ENCODE peak calls at places on chromosomes 16 and 17, in five cellular contexts. T is mammary epithelial cell, G is DND-41, P is mesendoderm, Q is Karpas-422. W is an unnamed sample. For H3K36me3, the result is how much of the 10 kb centered on the place peaks cover.

GRCh38 chr17:80725532-80725931 is 180.9 kb downstream of the RPTOR start:
- DNase-seq in Q (no peak), T (no peak), P (no peak), G (no peak), W (no peak)

GRCh38 chr17:57916925-57917858 is 38.0 kb downstream of the CUEDC1 start:
- DNase-seq in G (no peak), P (peak), Q (no peak), T (no peak), W (peak)

GRCh38 chr16:17404903-17405691 is 65.7 kb downstream of the XYLT1 start:
- DNase-seq in G (no peak), T (peak), Q (no peak), P (no peak), W (no peak)

GRCh38 chr16:31214705-31215286 is 877 bp downstream of the TRIM72 start:
- DNase-seq in Q (no peak), G (no peak), T (no peak), P (no peak), W (no peak)

GRCh38 chr16:50599494-50599893 is 51.3 kb downstream of the NKD1 start:
- DNase-seq in P (no peak), Q (no peak), T (peak), G (no peak), W (no peak)

GRCh38 chr16:80356365-80356764 is 184.4 kb upstream of the DYNLRB2 start:
- DNase-seq in Q (no peak), T (no peak), P (no peak), G (no peak), W (no peak)

GRCh38 chr17:47622179-47622549 is 27.6 kb upstream of the KPNB1 start:
- DNase-seq in P (no peak), G (no peak), T (no peak), Q (no peak), W (no peak)

GRCh38 chr16:56684256-56684925 is 2.1 kb downstream of the MT1X start:
- DNase-seq in G (no peak), Q (no peak), T (no peak), P (no peak), W (no peak)

GRCh38 chr16:10729649-10730048 is 14.0 kb upstream of the NUBP1 start:
- DNase-seq in G (no peak), Q (no peak), P (peak), T (peak), W (peak)

GRCh38 chr16:69112285-69113129 is 7.1 kb downstream of the HAS3 start:
- DNase-seq in G (peak), P (peak), T (no peak), Q (peak), W (no peak)

GRCh38 chr16:85421338-85422123 is 191.6 kb upstream of the GSE1 start:
- DNase-seq in T (no peak), Q (no peak), P (no peak), G (peak), W (no peak)

GRCh38 chr17:50934161-50934560 is 68.0 kb upstream of the TOB1 start:
- DNase-seq in T (no peak), G (no peak), Q (no peak), P (no peak), W (no peak)

GRCh38 chr16:53952215-53953208 is 248.6 kb downstream of the FTO start:
- DNase-seq in T (no peak), P (no peak), G (peak), Q (peak), W (no peak)

GRCh38 chr16:52861614-52862022 is 191.1 kb downstream of the CHD9NB start:
- DNase-seq in Q (no peak), P (peak), G (no peak), T (peak), W (peak)

GRCh38 chr16:29232811-29233704 is 173.5 kb downstream of the NPIPB11 start:
- DNase-seq in T (no peak), G (no peak), P (no peak), Q (no peak), W (no peak)

GRCh38 chr17:17840751-17841591 is 4.2 kb upstream of the SREBF1 start:
- DNase-seq in P (peak), Q (peak), T (peak), G (no peak), W (no peak)

GRCh38 chr17:15479697-15480096 is 12.3 kb upstream of the CDRT4 start:
- DNase-seq in Q (no peak), P (no peak), T (no peak), G (no peak), W (peak)

GRCh38 chr17:67696347-67696746 is 21.4 kb upstream of the NOL11 start:
- DNase-seq in Q (no peak), T (no peak), P (no peak), G (no peak), W (no peak)

GRCh38 chr17:49968380-49969133 is 433 bp upstream of the DLX4 start:
- DNase-seq in G (no peak), Q (no peak), P (peak), T (peak), W (peak)

GRCh38 chr17:57866723-57867122 is 16.9 kb upstream of the MRPS23 start:
- DNase-seq in Q (no peak), T (no peak), P (no peak), G (no peak), W (no peak)

GRCh38 chr16:15765880-15766279 is 90.9 kb downstream of the MYH11 start:
- DNase-seq in G (peak), Q (peak), P (peak), T (peak), W (peak)

GRCh38 chr16:89063768-89064320 is 29.8 kb upstream of the ACSF3 start:
- DNase-seq in P (no peak), T (no peak), G (no peak), Q (no peak), W (no peak)

GRCh38 chr17:35044181-35044580 is 19.3 kb downstream of the RFFL start:
- DNase-seq in P (no peak), T (no peak), Q (no peak), G (no peak), W (no peak)

GRCh38 chr17:66915204-66915611 is 49.3 kb upstream of the CACNG4 start:
- DNase-seq in Q (no peak), G (no peak), P (no peak), T (peak), W (peak)

GRCh38 chr17:422196-422930 is 69.8 kb upstream of the RPH3AL start:
- DNase-seq in G (no peak), Q (no peak), T (no peak), P (peak), W (no peak)

GRCh38 chr17:67285360-67285759 is 40.4 kb upstream of the HELZ start:
- DNase-seq in G (no peak), T (peak), Q (no peak), P (peak), W (no peak)

GRCh38 chr16:18803569-18804462 is 2.5 kb upstream of the ARL6IP1 start:
- DNase-seq in Q (no peak), P (no peak), G (no peak), T (no peak), W (no peak)

GRCh38 chr16:75546293-75546692 is 9.8 kb downstream of the TMEM231 start:
- DNase-seq in P (no peak), Q (no peak), G (no peak), T (no peak), W (no peak)

GRCh38 chr16:27492588-27492979 is 57.1 kb downstream of the GTF3C1 start:
- DNase-seq in P (peak), Q (no peak), T (no peak), G (no peak), W (no peak)

GRCh38 chr16:61306204-61306603 is 730.0 kb downstream of the CDH8 start:
- DNase-seq in P (no peak), T (no peak), Q (no peak), G (no peak), W (no peak)

GRCh38 chr16:56950881-56951771 is 10.6 kb upstream of the CETP start:
- DNase-seq in G (peak), T (peak), P (peak), Q (peak), W (no peak)

DNA sequence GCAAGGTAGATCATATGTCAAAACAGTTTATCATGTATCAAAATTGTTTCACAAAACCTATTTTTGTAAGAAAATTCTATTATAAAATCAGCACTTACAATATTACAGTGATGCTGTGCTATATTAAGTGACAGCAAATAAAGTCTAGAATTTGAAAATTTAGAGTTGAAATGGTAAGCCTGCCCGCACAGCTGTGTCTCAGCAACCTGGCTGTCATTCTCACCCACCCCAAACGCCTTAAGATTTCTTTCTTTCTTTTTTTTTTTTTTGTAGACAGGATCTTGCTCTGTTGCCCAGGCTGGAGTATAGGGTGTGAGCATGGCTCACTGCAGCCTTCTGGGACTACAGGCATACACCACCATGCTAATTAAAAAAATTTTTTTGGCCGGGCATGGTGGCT is 26.8 kb downstream of the CDK5R1 start:
- DNase-seq in G (no peak), T (no peak), P (no peak), Q (no peak), W (no peak)
- H3K9ac ChIP-seq in G (no peak), T (no peak), P (no peak), Q (no peak), W (no peak)

DNA sequence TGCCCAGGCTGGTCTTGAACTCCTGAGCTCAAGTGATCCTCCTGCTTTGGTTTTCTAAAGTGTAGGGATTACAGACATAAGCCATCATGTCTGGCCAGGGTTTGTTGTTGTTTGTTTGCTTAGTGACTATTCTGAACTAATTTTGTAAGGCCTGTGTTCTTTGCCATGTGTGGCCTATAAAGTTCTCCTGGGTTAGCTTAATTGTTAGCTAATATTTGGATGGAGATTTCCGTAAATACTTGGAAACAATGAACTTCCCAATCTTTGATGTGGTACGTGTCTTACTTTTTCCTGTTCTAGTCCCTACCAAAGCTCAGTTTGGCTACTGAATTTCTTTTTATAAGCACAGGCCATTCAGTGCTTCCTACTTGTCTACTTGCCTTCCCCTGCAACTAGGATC is 24.9 kb downstream of the DUS2 start:
- DNase-seq in P (no peak), Q (no peak), T (no peak), G (no peak), W (no peak)
- H3K36me3 ChIP-seq in P (under half), Q (under half), T (under half), G (under half), W (under half)

DNA sequence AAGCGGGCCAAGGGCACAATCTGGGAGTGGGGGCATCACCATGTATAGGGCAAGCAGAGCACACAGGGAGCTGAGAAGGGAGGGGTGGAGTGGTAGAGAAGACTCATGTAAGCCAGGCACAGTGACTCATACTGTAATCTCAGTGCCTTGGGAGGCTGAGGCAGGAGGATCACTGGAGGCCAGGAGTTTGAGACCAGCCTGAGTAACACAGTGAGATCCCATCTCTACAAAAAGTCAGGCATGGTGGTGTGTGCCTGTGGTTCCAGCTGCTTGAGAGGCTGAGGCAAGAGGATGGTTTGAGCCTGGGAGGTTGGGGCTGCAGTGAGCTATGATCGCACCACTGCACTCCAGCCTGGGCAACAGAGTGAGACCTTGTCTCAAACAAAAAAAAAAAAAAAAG is 40.8 kb downstream of the ARHGAP27 start:
- DNase-seq in P (no peak), G (no peak), T (no peak), Q (no peak), W (no peak)
- H3K9ac ChIP-seq in P (no peak), G (no peak), T (no peak), Q (no peak), W (no peak)

GRCh38 chr17:4974064-4974670 is 6.5 kb upstream of the SPAG7 start:
- DNase-seq in Q (no peak), G (no peak), T (no peak), P (no peak), W (no peak)

GRCh38 chr17:4972752-4973151 is 5.1 kb upstream of the SPAG7 start:
- DNase-seq in T (no peak), P (no peak), G (no peak), Q (no peak), W (no peak)

GRCh38 chr17:4971826-4972225 is 4.2 kb upstream of the SPAG7 start:
- DNase-seq in G (no peak), T (no peak), P (no peak), Q (no peak), W (no peak)

GRCh38 chr17:4973431-4973830 is 5.8 kb upstream of the SPAG7 start:
- DNase-seq in T (no peak), Q (no peak), P (no peak), G (no peak), W (no peak)

DNA sequence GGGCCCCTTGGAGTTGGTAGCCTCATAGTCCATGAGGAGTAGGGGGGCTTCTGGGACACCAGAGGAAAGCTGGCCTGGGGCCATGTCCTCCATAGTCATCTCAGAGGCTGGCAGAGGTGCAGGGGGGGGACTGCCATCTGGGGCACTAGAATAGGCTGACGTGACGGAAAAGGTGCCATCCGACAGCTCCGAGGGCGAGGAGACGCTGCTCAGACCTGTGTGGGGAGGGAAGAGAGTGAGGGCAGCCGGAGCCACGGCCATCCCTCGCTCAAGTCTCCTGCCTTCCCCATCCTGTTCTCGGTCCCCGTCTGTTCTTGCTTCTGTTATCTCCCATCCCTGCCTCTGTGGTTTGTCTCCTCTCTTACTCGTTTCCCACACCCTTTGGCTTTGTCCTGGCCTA is 4.7 kb upstream of the SPAG7 start:
- DNase-seq in P (no peak), Q (no peak), T (no peak), G (no peak), W (no peak)
- H3K36me3 ChIP-seq in P (under half), Q (under half), T (under half), G (half or more), W (under half)

GRCh38 chr16:81652798-81653505 is 126.1 kb upstream of the PLCG2 start:
- DNase-seq in P (no peak), G (no peak), Q (no peak), T (no peak), W (no peak)
- H3K9ac ChIP-seq in P (no peak), G (no peak), Q (no peak), T (no peak), W (no peak)

GRCh38 chr16:11836653-11837244 is 14.6 kb downstream of the RSL1D1 start:
- DNase-seq in T (no peak), Q (no peak), G (no peak), P (peak), W (no peak)
- H3K36me3 ChIP-seq in T (under half), Q (half or more), G (half or more), P (under half), W (half or more)

DNA sequence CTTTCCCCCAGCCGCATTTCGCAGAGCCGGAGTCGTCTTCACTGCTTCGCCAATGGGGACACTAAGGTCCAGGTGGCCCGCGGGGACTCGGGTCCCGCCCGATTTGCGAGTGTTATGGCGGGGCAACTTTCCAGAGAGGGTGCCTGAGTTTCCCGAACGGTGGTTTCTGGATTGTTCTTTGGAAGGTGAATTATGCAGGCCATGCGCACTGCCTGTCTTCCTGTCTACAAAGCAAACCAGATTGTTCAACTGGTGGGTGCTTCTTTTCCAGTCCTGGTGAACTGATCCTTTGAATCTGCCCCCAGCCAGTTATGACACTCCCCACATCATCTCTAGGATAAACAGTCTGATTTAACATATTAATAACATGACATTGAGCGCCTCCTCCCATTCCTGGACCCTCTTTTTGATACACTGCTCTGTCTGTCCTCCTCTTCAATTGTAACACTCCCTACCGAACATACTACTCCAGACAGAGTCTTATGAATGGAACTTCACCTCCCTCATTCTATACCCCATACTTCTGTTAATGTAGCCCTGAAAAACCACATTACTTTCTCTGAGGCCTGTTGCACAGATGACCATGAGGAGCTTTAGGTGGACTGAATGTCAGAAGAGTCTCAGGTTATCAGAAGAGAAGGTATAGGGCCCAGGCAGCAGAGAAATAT is 159.0 kb downstream of the RAB11FIP4 start:
- DNase-seq in Q (no peak), P (no peak), G (no peak), T (no peak), W (no peak)
- H3K9ac ChIP-seq in Q (peak), P (peak), G (peak), T (no peak), W (peak)

GRCh38 chr16:70572050-70572925 is 48.7 kb downstream of the SF3B3 start:
- DNase-seq in G (no peak), Q (no peak), T (no peak), P (no peak), W (no peak)

GRCh38 chr16:70569752-70570151 is 46.1 kb downstream of the SF3B3 start:
- DNase-seq in T (no peak), P (no peak), G (no peak), Q (no peak), W (no peak)

GRCh38 chr16:70572926-70573270 is 49.3 kb downstream of the SF3B3 start:
- DNase-seq in P (no peak), T (no peak), G (no peak), Q (no peak), W (no peak)

GRCh38 chr16:70571623-70572022 is 48.0 kb downstream of the SF3B3 start:
- DNase-seq in P (no peak), Q (no peak), G (no peak), T (no peak), W (no peak)

GRCh38 chr16:70570967-70571570 is 47.5 kb downstream of the SF3B3 start:
- DNase-seq in T (no peak), Q (no peak), G (no peak), P (no peak), W (no peak)
- H3K36me3 ChIP-seq in T (under half), Q (half or more), G (half or more), P (under half), W (half or more)

GRCh38 chr16:74268372-74268782 is 28.2 kb upstream of the PSMD7 start:
- DNase-seq in P (no peak), T (no peak), Q (no peak), G (no peak), W (no peak)

GRCh38 chr16:74261068-74261467 is 35.5 kb upstream of the PSMD7 start:
- DNase-seq in T (no peak), G (no peak), Q (no peak), P (no peak), W (no peak)

DNA sequence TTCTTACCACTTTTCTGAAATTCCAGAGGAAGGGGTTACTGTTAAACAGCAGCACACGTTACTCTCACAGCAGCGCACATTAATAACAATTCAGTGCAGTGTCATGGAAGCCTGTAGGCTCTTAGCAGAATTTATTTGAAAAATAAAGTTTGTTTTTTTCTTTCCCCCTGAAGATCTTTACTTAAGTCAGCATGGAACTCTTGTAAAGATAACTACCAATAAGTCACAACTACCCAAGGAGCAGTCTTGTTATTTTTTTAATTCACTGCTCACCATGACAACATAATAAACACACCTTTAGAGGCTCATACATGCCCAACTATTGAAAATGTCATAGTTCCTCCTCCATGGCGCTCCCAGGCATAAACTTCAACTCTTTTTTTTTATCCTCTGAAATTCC is 31.8 kb upstream of the PSMD7 start:
- DNase-seq in P (no peak), Q (no peak), G (no peak), T (no peak), W (no peak)
- H3K9ac ChIP-seq in P (no peak), Q (no peak), G (no peak), T (no peak), W (no peak)